ENCODE peak calls at places on chromosomes 4 and X, in nine cellular contexts. P is SJSA1; O is neuronal stem cell; K is NT2/D1; S is CD4-positive, CD25-positive, alpha-beta regulatory T cell; A is CD8-positive, alpha-beta memory T cell; E is transverse colon; D is effector memory CD4-positive, alpha-beta T cell; G is uterus. V is an unnamed sample. For H3K4me1, the result is how much of the 10 kb centered on the place peaks cover.

GRCh38 chr4:18882468-18882867 is 860.9 kb upstream of the LCORL start:
- DNase-seq in P (peak), O (peak), K (peak), S (no peak), A (no peak), E (no peak), D (no peak), G (no peak), V (peak)

GRCh38 chr4:114383721-114384120 is 214.9 kb upstream of the UGT8 start:
- DNase-seq in P (peak), O (no peak), K (no peak), S (no peak), A (no peak), E (no peak), D (no peak), G (no peak), V (no peak)

GRCh38 chrX:78237127-78237526 is 90.3 kb downstream of the CYSLTR1 start:
- DNase-seq in P (no peak), O (no peak), K (no peak), S (no peak), A (no peak), E (no peak), D (no peak), G (no peak), V (no peak)

GRCh38 chr4:73018595-73018994 is 50.9 kb downstream of the COX18 start:
- DNase-seq in P (no peak), O (no peak), K (no peak), S (no peak), A (no peak), E (no peak), D (no peak), G (no peak), V (peak)

GRCh38 chr4:184628103-184628502 is 21.1 kb downstream of the CASP3 start:
- DNase-seq in P (no peak), O (no peak), K (no peak), S (no peak), A (no peak), E (no peak), D (no peak), G (no peak), V (no peak)

GRCh38 chr4:5751073-5751917 is 40.3 kb downstream of the EVC start:
- DNase-seq in P (no peak), O (no peak), K (no peak), S (no peak), A (no peak), E (no peak), D (no peak), G (no peak), V (peak)

GRCh38 chr4:129355529-129355928 is 259.6 kb downstream of the C4orf33 start:
- DNase-seq in P (no peak), O (no peak), K (no peak), S (no peak), A (no peak), E (no peak), D (no peak), G (no peak), V (no peak)

GRCh38 chr4:110352670-110353442 is 123.1 kb upstream of the ENPEP start:
- DNase-seq in P (no peak), O (no peak), K (no peak), S (no peak), A (no peak), E (no peak), D (no peak), G (no peak), V (no peak)

GRCh38 chr4:125389713-125390112 is 75.0 kb downstream of the FAT4 start:
- DNase-seq in P (peak), O (no peak), K (no peak), S (no peak), A (no peak), E (no peak), D (no peak), G (no peak), V (no peak)

GRCh38 chr4:140152015-140152703 is 1.8 kb downstream of the MAML3 start:
- DNase-seq in P (no peak), O (peak), K (no peak), S (peak), A (peak), E (peak), D (peak), G (peak), V (peak)

GRCh38 chr4:39621582-39621981 is 17.1 kb downstream of the SMIM14 start:
- DNase-seq in P (peak), O (no peak), K (no peak), S (no peak), A (no peak), E (peak), D (no peak), G (peak), V (peak)

GRCh38 chrX:49071877-49072711 is 1.7 kb downstream of the PRAF2 start:
- DNase-seq in P (no peak), O (no peak), K (no peak), S (no peak), A (no peak), E (peak), D (no peak), G (peak), V (peak)

GRCh38 chr4:123477804-123478209 is 81.2 kb downstream of the SPRY1 start:
- DNase-seq in P (no peak), O (no peak), K (no peak), S (no peak), A (peak), E (peak), D (peak), G (no peak), V (no peak)

GRCh38 chrX:22389544-22390243 is 117.0 kb downstream of the CBLL2 start:
- DNase-seq in P (peak), O (no peak), K (no peak), S (no peak), A (no peak), E (no peak), D (no peak), G (peak), V (no peak)

GRCh38 chr4:74805601-74806000 is 11.3 kb upstream of the BTC start:
- DNase-seq in P (no peak), O (no peak), K (no peak), S (no peak), A (no peak), E (no peak), D (no peak), G (no peak), V (peak)

GRCh38 chr4:83618431-83618830 is 82.5 kb downstream of the GPAT3 start:
- DNase-seq in P (no peak), O (no peak), K (no peak), S (no peak), A (no peak), E (peak), D (no peak), G (no peak), V (peak)
- H3K4me1 ChIP-seq in P (under half), O (under half), K (under half), S (under half), A (under half), E (under half), D (under half), G (under half), V (under half)

DNA sequence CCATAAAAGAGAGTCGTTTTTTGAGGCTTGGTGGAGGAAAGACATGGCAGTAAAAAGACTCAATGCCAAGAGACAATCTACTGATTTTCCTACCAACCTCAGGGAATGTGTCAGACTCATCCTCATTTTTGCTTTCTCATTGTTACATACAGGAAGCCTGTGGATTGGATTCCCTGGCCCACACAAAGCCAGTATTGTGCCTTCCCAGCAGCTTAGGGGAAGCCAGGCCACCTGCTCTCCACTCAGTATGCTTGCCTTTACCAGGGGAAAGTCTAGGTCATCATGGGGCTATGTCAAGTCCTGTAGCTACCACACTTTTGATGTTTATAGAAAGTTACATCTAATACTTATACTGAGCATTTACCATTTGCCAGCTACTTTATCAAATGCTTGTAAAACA is 11.0 kb downstream of the BMX start:
- DNase-seq in P (no peak), O (no peak), K (no peak), S (no peak), A (no peak), E (no peak), D (no peak), G (no peak), V (peak)
- H3K4me1 ChIP-seq in P (under half), O (under half), K (under half), S (under half), A (under half), E (under half), D (under half), G (under half), V (under half)

DNA sequence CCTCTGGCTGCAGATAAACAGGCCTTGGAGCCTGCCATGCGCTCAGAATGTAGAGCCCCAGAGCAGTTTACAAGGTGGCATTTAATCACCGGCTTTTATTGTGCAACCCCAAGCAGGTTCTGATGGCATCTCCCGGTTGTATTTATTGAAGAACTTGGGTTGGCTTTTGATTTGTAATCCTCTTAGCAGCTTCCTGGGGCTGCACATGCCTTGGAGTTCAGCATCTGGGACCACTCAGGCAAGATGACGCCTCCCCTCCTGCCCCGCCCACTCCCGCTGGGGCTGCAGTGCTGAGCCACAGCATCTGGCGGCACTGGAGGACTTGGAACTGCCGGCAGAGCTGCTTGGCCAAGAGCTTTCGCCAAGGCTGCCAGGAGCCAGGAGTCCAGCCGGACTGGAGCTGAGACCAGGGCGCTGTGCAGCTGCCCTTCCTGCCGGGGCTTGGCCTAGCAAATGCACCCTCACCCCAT is 5.3 kb downstream of the HTRA3 start:
- DNase-seq in P (no peak), O (peak), K (no peak), S (no peak), A (no peak), E (peak), D (no peak), G (peak), V (no peak)
- H3K4me1 ChIP-seq in P (under half), O (under half), K (under half), S (under half), A (under half), E (under half), D (under half), G (under half), V (under half)

GRCh38 chrX:68830486-68831404 is 1.9 kb downstream of the EFNB1 start:
- DNase-seq in P (no peak), O (no peak), K (no peak), S (no peak), A (no peak), E (no peak), D (no peak), G (no peak), V (no peak)
- H3K4me1 ChIP-seq in P (under half), O (under half), K (under half), S (under half), A (under half), E (under half), D (under half), G (under half), V (under half)

GRCh38 chrX:154059729-154060245 is 37.7 kb downstream of the MECP2 start:
- DNase-seq in P (no peak), O (no peak), K (no peak), S (no peak), A (no peak), E (no peak), D (no peak), G (no peak), V (no peak)

GRCh38 chrX:154059231-154059630 is 38.3 kb downstream of the MECP2 start:
- DNase-seq in P (no peak), O (no peak), K (no peak), S (no peak), A (no peak), E (no peak), D (no peak), G (no peak), V (no peak)

GRCh38 chrX:154063234-154063633 is 34.3 kb downstream of the MECP2 start:
- DNase-seq in P (no peak), O (no peak), K (no peak), S (no peak), A (no peak), E (no peak), D (no peak), G (no peak), V (no peak)

GRCh38 chrX:154064637-154065435 is 32.7 kb downstream of the MECP2 start:
- DNase-seq in P (no peak), O (no peak), K (no peak), S (no peak), A (no peak), E (no peak), D (no peak), G (no peak), V (no peak)

GRCh38 chrX:154061801-154062200 is 35.7 kb downstream of the MECP2 start:
- DNase-seq in P (no peak), O (no peak), K (no peak), S (no peak), A (no peak), E (no peak), D (no peak), G (no peak), V (no peak)
- H3K4me1 ChIP-seq in P (under half), O (under half), K (under half), S (under half), A (half or more), E (under half), D (under half), G (under half), V (under half)

DNA sequence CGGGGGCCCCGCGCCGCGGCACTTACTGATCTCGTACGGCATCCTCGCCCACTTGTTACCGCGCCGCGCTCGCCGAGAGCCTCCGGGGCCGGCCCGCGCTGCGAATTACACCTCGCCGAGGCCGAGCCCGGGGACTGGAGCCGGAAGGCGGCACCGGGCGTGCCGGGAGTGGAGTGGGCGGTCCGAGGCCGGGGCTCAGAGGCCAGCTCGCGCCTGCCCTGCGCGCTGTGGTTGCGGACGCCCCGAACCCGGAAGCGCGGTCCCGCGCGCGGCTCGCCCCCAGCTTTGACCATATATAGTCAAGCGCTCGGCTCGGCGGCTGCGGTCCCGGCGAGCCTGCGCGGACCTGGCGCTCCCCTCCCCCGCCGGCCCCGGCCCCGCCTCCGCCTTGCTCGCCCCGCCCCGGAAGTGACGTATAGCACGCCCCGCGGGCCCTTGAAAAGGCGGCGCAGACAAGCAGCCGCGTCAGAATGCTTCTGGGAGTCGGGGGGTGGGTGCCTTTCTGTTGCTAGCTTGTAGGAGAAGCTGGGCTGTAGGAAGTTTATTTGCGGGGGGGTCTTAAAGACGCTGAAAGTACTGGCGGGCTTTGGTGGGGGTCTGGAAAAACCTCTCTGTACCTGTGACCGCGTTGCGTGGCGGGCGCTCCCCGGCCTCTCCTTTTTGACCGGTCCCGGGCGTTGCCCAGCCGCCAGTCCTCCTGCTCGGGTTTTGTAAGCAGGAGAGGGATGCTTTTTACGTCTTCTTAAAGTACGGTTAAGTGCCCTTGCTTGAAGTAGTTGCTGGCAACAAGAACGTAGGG is at the start of gene WDR1:
- DNase-seq in P (peak), O (peak), K (peak), S (peak), A (peak), E (peak), D (peak), G (peak), V (peak)
- H3K4me1 ChIP-seq in P (under half), O (under half), K (under half), S (half or more), A (half or more), E (half or more), D (under half), G (under half), V (under half)

GRCh38 chrX:19795289-19795688 is 92.1 kb downstream of the SH3KBP1 start:
- DNase-seq in P (no peak), O (no peak), K (no peak), S (no peak), A (no peak), E (no peak), D (no peak), G (no peak), V (no peak)

GRCh38 chrX:19793471-19793870 is 93.9 kb downstream of the SH3KBP1 start:
- DNase-seq in P (no peak), O (no peak), K (no peak), S (no peak), A (no peak), E (no peak), D (no peak), G (no peak), V (no peak)

GRCh38 chrX:19791562-19791961 is 95.8 kb downstream of the SH3KBP1 start:
- DNase-seq in P (no peak), O (no peak), K (no peak), S (peak), A (no peak), E (no peak), D (no peak), G (no peak), V (no peak)

GRCh38 chrX:19792412-19792811 is 95.0 kb downstream of the SH3KBP1 start:
- DNase-seq in P (no peak), O (no peak), K (no peak), S (no peak), A (no peak), E (no peak), D (no peak), G (no peak), V (no peak)

DNA sequence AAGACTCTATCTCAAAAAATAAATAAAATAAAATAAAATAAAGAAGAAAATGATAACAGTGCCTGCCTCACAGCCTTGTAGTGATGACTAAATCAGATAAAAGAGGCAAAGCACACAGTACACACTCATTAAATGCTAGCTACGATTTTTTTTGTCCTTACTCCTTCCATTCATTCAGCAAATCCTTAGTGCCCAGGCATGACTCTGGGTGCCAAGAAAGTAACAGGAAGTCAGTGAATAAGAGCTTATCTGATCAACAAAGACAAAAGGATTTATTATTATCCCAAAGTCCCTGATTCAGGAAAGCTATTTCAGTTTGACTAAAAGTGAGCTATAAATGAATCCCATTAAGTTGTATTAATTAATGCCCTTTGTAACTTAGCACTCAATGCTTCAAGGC is 92.7 kb downstream of the SH3KBP1 start:
- DNase-seq in P (no peak), O (no peak), K (no peak), S (no peak), A (no peak), E (no peak), D (no peak), G (no peak), V (no peak)
- H3K4me1 ChIP-seq in P (under half), O (under half), K (under half), S (under half), A (half or more), E (under half), D (under half), G (under half), V (under half)

DNA sequence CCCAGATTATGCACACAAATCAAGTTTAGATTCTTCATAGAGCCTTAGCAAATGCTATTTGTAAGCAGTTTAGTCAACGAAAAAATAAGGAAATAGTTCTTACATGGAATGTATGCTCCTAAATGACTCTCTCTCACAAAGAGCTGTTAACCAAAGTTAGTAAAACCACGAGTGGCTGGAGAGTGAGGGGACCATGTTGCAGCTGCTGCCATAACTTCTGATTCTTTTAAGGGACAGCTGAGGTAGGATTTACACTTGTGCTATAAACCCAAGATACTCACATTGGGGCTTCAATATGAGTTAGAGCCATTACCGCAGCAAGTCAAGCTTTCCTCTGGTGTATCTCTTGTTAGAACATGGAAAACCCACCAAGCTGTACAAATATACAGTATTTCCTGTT is 2.7 kb downstream of the DOCK11 start:
- DNase-seq in P (no peak), O (no peak), K (no peak), S (no peak), A (no peak), E (no peak), D (no peak), G (no peak), V (no peak)
- H3K4me1 ChIP-seq in P (under half), O (under half), K (under half), S (half or more), A (half or more), E (under half), D (under half), G (under half), V (under half)